ENCODE peak calls at places on chromosomes 13 and 19, in five cellular contexts. One of them, this sample, is unnamed.

GRCh38 chr19:6774821-6775707 is 2.6 kb downstream of the VAV1 start:
- DNase-seq in cardiac muscle cell: no peak
- DNase-seq in left lung: no peak
- DNase-seq in GM13976: no peak
- DNase-seq in RWPE2: no peak
- DNase-seq in this sample: no peak

GRCh38 chr13:75151081-75151643 is 330.8 kb downstream of the TBC1D4 start:
- DNase-seq in cardiac muscle cell: no peak
- DNase-seq in left lung: no peak
- DNase-seq in GM13976: no peak
- DNase-seq in RWPE2: no peak
- DNase-seq in this sample: no peak

GRCh38 chr19:38952395-38953165 is 21.8 kb downstream of the MRPS12 start:
- DNase-seq in cardiac muscle cell: peak; percentile 43
- DNase-seq in left lung: no peak
- DNase-seq in GM13976: peak; percentile 76
- DNase-seq in RWPE2: no peak
- DNase-seq in this sample: no peak

GRCh38 chr19:7614859-7615741 is 14.2 kb downstream of the XAB2 start:
- DNase-seq in cardiac muscle cell: no peak
- DNase-seq in left lung: no peak
- DNase-seq in GM13976: no peak
- DNase-seq in RWPE2: no peak
- DNase-seq in this sample: no peak

GRCh38 chr19:57708641-57709354 is at the start of gene ZNF154:
- DNase-seq in cardiac muscle cell: peak; percentile 92
- DNase-seq in left lung: peak; percentile 50
- DNase-seq in GM13976: peak; percentile 83
- DNase-seq in RWPE2: peak; percentile 38
- DNase-seq in this sample: peak; percentile 93

GRCh38 chr13:26476111-26476743 is 81.3 kb upstream of the WASF3 start:
- DNase-seq in cardiac muscle cell: no peak
- DNase-seq in left lung: no peak
- DNase-seq in GM13976: no peak
- DNase-seq in RWPE2: no peak
- DNase-seq in this sample: no peak

GRCh38 chr19:4390017-4390861 is 10.1 kb downstream of the SH3GL1 start:
- DNase-seq in cardiac muscle cell: peak; percentile 88
- DNase-seq in left lung: peak; percentile 63
- DNase-seq in GM13976: no peak
- DNase-seq in RWPE2: no peak
- DNase-seq in this sample: no peak

GRCh38 chr13:40345654-40346372 is 320.6 kb downstream of the FOXO1 start:
- DNase-seq in cardiac muscle cell: no peak
- DNase-seq in left lung: no peak
- DNase-seq in GM13976: no peak
- DNase-seq in RWPE2: no peak
- DNase-seq in this sample: no peak

GRCh38 chr19:50053119-50053518 is 27.3 kb downstream of the ZNF473 start:
- DNase-seq in cardiac muscle cell: no peak
- DNase-seq in left lung: no peak
- DNase-seq in GM13976: no peak
- DNase-seq in RWPE2: no peak
- DNase-seq in this sample: no peak
- TF ChIP-seq CTCF in cardiac muscle cell: no peak
- TF ChIP-seq CTCF in left lung: no peak
- TF ChIP-seq CTCF in GM13976: no peak
- TF ChIP-seq CTCF in RWPE2: no peak
- TF ChIP-seq CTCF in this sample: no peak

GRCh38 chr19:47798904-47799266 is 5.5 kb downstream of the TPRX1 start:
- DNase-seq in cardiac muscle cell: no peak
- DNase-seq in left lung: no peak
- DNase-seq in GM13976: no peak
- DNase-seq in RWPE2: no peak
- DNase-seq in this sample: no peak
- TF ChIP-seq CTCF in cardiac muscle cell: no peak
- TF ChIP-seq CTCF in left lung: no peak
- TF ChIP-seq CTCF in GM13976: no peak
- TF ChIP-seq CTCF in RWPE2: no peak
- TF ChIP-seq CTCF in this sample: no peak

GRCh38 chr19:41407271-41407670 is 9.7 kb downstream of the BCKDHA start:
- DNase-seq in cardiac muscle cell: no peak
- DNase-seq in left lung: no peak
- DNase-seq in GM13976: no peak
- DNase-seq in RWPE2: no peak
- DNase-seq in this sample: no peak
- TF ChIP-seq CTCF in cardiac muscle cell: no peak
- TF ChIP-seq CTCF in left lung: no peak
- TF ChIP-seq CTCF in GM13976: no peak
- TF ChIP-seq CTCF in RWPE2: no peak
- TF ChIP-seq CTCF in this sample: no peak

GRCh38 chr19:41366089-41366488 is 2.1 kb upstream of the B9D2 start:
- DNase-seq in cardiac muscle cell: no peak
- DNase-seq in left lung: no peak
- DNase-seq in GM13976: no peak
- DNase-seq in RWPE2: no peak
- DNase-seq in this sample: no peak
- TF ChIP-seq CTCF in cardiac muscle cell: peak; percentile 14
- TF ChIP-seq CTCF in left lung: no peak
- TF ChIP-seq CTCF in GM13976: peak; percentile 26
- TF ChIP-seq CTCF in RWPE2: no peak
- TF ChIP-seq CTCF in this sample: peak; percentile 25

GRCh38 chr19:9323919-9324583 is at the start of gene ZNF559:
- DNase-seq in cardiac muscle cell: peak; percentile 88
- DNase-seq in left lung: peak; percentile 93
- DNase-seq in GM13976: peak; percentile 96
- DNase-seq in RWPE2: peak; percentile 91
- DNase-seq in this sample: peak; percentile 95
- TF ChIP-seq CTCF in cardiac muscle cell: peak; percentile 40
- TF ChIP-seq CTCF in left lung: no peak
- TF ChIP-seq CTCF in GM13976: peak; percentile 24
- TF ChIP-seq CTCF in RWPE2: peak; percentile 52
- TF ChIP-seq CTCF in this sample: peak; percentile 63

GRCh38 chr13:78029891-78030290 is 111.3 kb upstream of the EDNRB start:
- DNase-seq in cardiac muscle cell: no peak
- DNase-seq in left lung: no peak
- DNase-seq in GM13976: no peak
- DNase-seq in RWPE2: no peak
- DNase-seq in this sample: no peak

GRCh38 chr13:78035500-78035899 is 116.9 kb upstream of the EDNRB start:
- DNase-seq in cardiac muscle cell: no peak
- DNase-seq in left lung: no peak
- DNase-seq in GM13976: no peak
- DNase-seq in RWPE2: no peak
- DNase-seq in this sample: no peak

GRCh38 chr13:78028960-78029359 is 110.3 kb upstream of the EDNRB start:
- DNase-seq in cardiac muscle cell: no peak
- DNase-seq in left lung: no peak
- DNase-seq in GM13976: no peak
- DNase-seq in RWPE2: no peak
- DNase-seq in this sample: no peak

GRCh38 chr13:78032132-78032531 is 113.5 kb upstream of the EDNRB start:
- DNase-seq in cardiac muscle cell: no peak
- DNase-seq in left lung: no peak
- DNase-seq in GM13976: no peak
- DNase-seq in RWPE2: no peak
- DNase-seq in this sample: no peak

GRCh38 chr13:78030351-78030750 is 111.7 kb upstream of the EDNRB start:
- DNase-seq in cardiac muscle cell: no peak
- DNase-seq in left lung: no peak
- DNase-seq in GM13976: no peak
- DNase-seq in RWPE2: no peak
- DNase-seq in this sample: no peak
- TF ChIP-seq CTCF in cardiac muscle cell: no peak
- TF ChIP-seq CTCF in left lung: no peak
- TF ChIP-seq CTCF in GM13976: no peak
- TF ChIP-seq CTCF in RWPE2: no peak
- TF ChIP-seq CTCF in this sample: no peak

GRCh38 chr19:29882719-29883105 is 59.3 kb upstream of the URI1 start:
- DNase-seq in cardiac muscle cell: no peak
- DNase-seq in left lung: no peak
- DNase-seq in GM13976: no peak
- DNase-seq in RWPE2: no peak
- DNase-seq in this sample: peak; percentile 64

GRCh38 chr19:29881386-29881785 is 60.7 kb upstream of the URI1 start:
- DNase-seq in cardiac muscle cell: no peak
- DNase-seq in left lung: no peak
- DNase-seq in GM13976: no peak
- DNase-seq in RWPE2: no peak
- DNase-seq in this sample: no peak

GRCh38 chr19:29884466-29884865 is 57.6 kb upstream of the URI1 start:
- DNase-seq in cardiac muscle cell: no peak
- DNase-seq in left lung: no peak
- DNase-seq in GM13976: no peak
- DNase-seq in RWPE2: no peak
- DNase-seq in this sample: peak; percentile 57

GRCh38 chr19:29886535-29886934 is 55.5 kb upstream of the URI1 start:
- DNase-seq in cardiac muscle cell: no peak
- DNase-seq in left lung: no peak
- DNase-seq in GM13976: no peak
- DNase-seq in RWPE2: no peak
- DNase-seq in this sample: peak; percentile 22

GRCh38 chr19:29884044-29884443 is 58.0 kb upstream of the URI1 start:
- DNase-seq in cardiac muscle cell: no peak
- DNase-seq in left lung: no peak
- DNase-seq in GM13976: no peak
- DNase-seq in RWPE2: no peak
- DNase-seq in this sample: no peak
- TF ChIP-seq CTCF in cardiac muscle cell: no peak
- TF ChIP-seq CTCF in left lung: no peak
- TF ChIP-seq CTCF in GM13976: no peak
- TF ChIP-seq CTCF in RWPE2: no peak
- TF ChIP-seq CTCF in this sample: no peak